ENCODE peak calls at places on chromosomes 1 and 21, in six cellular contexts. Q is ELR; D is pancreas; N is OCI-M1; X is NCI-H2081; H is stimulated activated naive CD4-positive, alpha-beta T cell treated with Interleukin-2 at 50 U/mL for 16 hours. F is an unnamed sample.

GRCh38 chr1:232428781-232429530 is 201.0 kb downstream of the SIPA1L2 start:
- DNase-seq in Q (peak; percentile 8), D (no peak), N (no peak), X (peak; percentile 35), H (no peak), F (peak; percentile 87)

GRCh38 chr1:233045591-233045990 is 95.2 kb downstream of the NTPCR start:
- DNase-seq in Q (no peak), D (no peak), N (no peak), X (no peak), H (no peak), F (peak; percentile 11)

GRCh38 chr1:155245163-155245524 is 10.1 kb downstream of the ENTREP3 start:
- DNase-seq in Q (no peak), D (no peak), N (no peak), X (no peak), H (no peak), F (peak; percentile 68)

GRCh38 chr1:234149217-234149616 is 224.0 kb upstream of the COA6 start:
- DNase-seq in Q (peak; percentile 88), D (no peak), N (no peak), X (no peak), H (no peak), F (no peak)

GRCh38 chr1:150134537-150134936 is 15.2 kb upstream of the PLEKHO1 start:
- DNase-seq in Q (no peak), D (no peak), N (no peak), X (no peak), H (no peak), F (no peak)

GRCh38 chr1:211830055-211830329 is 571 bp downstream of the LPGAT1 start:
- DNase-seq in Q (peak; percentile 42), D (no peak), N (no peak), X (no peak), H (peak; percentile 15), F (no peak)

GRCh38 chr21:44618909-44619308 is 7.0 kb downstream of the KRTAP10-8 start:
- DNase-seq in Q (no peak), D (no peak), N (no peak), X (no peak), H (peak; percentile 55), F (no peak)

GRCh38 chr1:174160109-174160473 is 771 bp downstream of the RABGAP1L start:
- DNase-seq in Q (peak; percentile 70), D (peak; percentile 47), N (peak; percentile 77), X (no peak), H (peak; percentile 41), F (peak; percentile 40)

GRCh38 chr1:119347858-119348257 is 20.7 kb upstream of the HAO2 start:
- DNase-seq in Q (peak; percentile 75), D (no peak), N (no peak), X (no peak), H (no peak), F (peak; percentile 10)

GRCh38 chr1:40394456-40395172 is 21.1 kb downstream of the SMAP2 start:
- DNase-seq in Q (peak; percentile 76), D (no peak), N (peak; percentile 44), X (no peak), H (no peak), F (peak; percentile 77)

GRCh38 chr21:45412909-45413581 is 8.1 kb downstream of the COL18A1 start:
- DNase-seq in Q (no peak), D (no peak), N (no peak), X (no peak), H (no peak), F (no peak)

GRCh38 chr1:155166373-155167165 is 6.5 kb downstream of the KRTCAP2 start:
- DNase-seq in Q (no peak), D (no peak), N (no peak), X (peak; percentile 24), H (no peak), F (no peak)

GRCh38 chr21:45291613-45292398 is 4.1 kb upstream of the POFUT2 start:
- DNase-seq in Q (no peak), D (no peak), N (no peak), X (no peak), H (no peak), F (no peak)

GRCh38 chr21:37983336-37984095 is 67.3 kb upstream of the KCNJ6 start:
- DNase-seq in Q (peak; percentile 94), D (no peak), N (no peak), X (no peak), H (no peak), F (peak; percentile 10)

GRCh38 chr1:3138623-3139151 is 69.7 kb downstream of the PRDM16 start:
- DNase-seq in Q (no peak), D (no peak), N (no peak), X (no peak), H (no peak), F (no peak)

GRCh38 chr1:152427458-152427857 is 13.4 kb upstream of the CRNN start:
- DNase-seq in Q (no peak), D (no peak), N (no peak), X (no peak), H (no peak), F (no peak)

GRCh38 chr1:243213045-243213787 is 41.9 kb downstream of the CEP170 start:
- DNase-seq in Q (peak; percentile 74), D (no peak), N (peak; percentile 81), X (no peak), H (no peak), F (peak; percentile 79)

GRCh38 chr1:206955476-206956312 is 9.4 kb upstream of the PIGR start:
- DNase-seq in Q (no peak), D (no peak), N (peak; percentile 61), X (no peak), H (no peak), F (no peak)

GRCh38 chr21:36722370-36723368 is 23.8 kb downstream of the SIM2 start:
- DNase-seq in Q (no peak), D (no peak), N (no peak), X (no peak), H (no peak), F (no peak)

GRCh38 chr21:44006017-44006624 is 6.0 kb upstream of the TRAPPC10 start:
- DNase-seq in Q (peak; percentile 86), D (no peak), N (peak; percentile 30), X (no peak), H (no peak), F (peak; percentile 95)

GRCh38 chr1:6890686-6891085 is 105.4 kb downstream of the CAMTA1 start:
- DNase-seq in Q (no peak), D (no peak), N (no peak), X (no peak), H (no peak), F (no peak)

GRCh38 chr1:29529677-29530278 is 293.5 kb downstream of the PTPRU start:
- DNase-seq in Q (no peak), D (no peak), N (no peak), X (no peak), H (no peak), F (no peak)

GRCh38 chr1:233327938-233328660 is 575 bp downstream of the MAP3K21 start:
- DNase-seq in Q (peak; percentile 17), D (peak; percentile 40), N (no peak), X (peak; percentile 26), H (peak; percentile 15), F (peak; percentile 15)

GRCh38 chr1:30375156-30375555 is 348.2 kb downstream of the MATN1 start:
- DNase-seq in Q (no peak), D (no peak), N (no peak), X (no peak), H (no peak), F (no peak)

GRCh38 chr1:26112407-26112775 is 767 bp downstream of the PDIK1L start:
- DNase-seq in Q (peak; percentile 32), D (no peak), N (peak; percentile 63), X (peak; percentile 44), H (peak; percentile 4), F (no peak)

GRCh38 chr1:229536982-229537381 is 21.5 kb downstream of the ABCB10 start:
- DNase-seq in Q (no peak), D (no peak), N (no peak), X (no peak), H (no peak), F (no peak)

GRCh38 chr1:42750041-42750440 is 10.0 kb upstream of the CLDN19 start:
- DNase-seq in Q (no peak), D (no peak), N (no peak), X (no peak), H (no peak), F (no peak)

GRCh38 chr1:76247261-76247852 is 172.8 kb downstream of the ST6GALNAC3 start:
- DNase-seq in Q (no peak), D (no peak), N (peak; percentile 82), X (no peak), H (no peak), F (no peak)

GRCh38 chr21:44712203-44713028 is 1.0 kb upstream of the TSPEAR start:
- DNase-seq in Q (no peak), D (no peak), N (no peak), X (no peak), H (no peak), F (no peak)

GRCh38 chr1:26960625-26960966 is 328 bp upstream of the KDF1 start:
- DNase-seq in Q (no peak), D (no peak), N (no peak), X (no peak), H (no peak), F (no peak)

GRCh38 chr1:195898924-195899323 is 709.3 kb downstream of the KCNT2 start:
- DNase-seq in Q (no peak), D (no peak), N (peak; percentile 97), X (no peak), H (no peak), F (no peak)

GRCh38 chr1:114833421-114833820 is 21.2 kb upstream of the SYCP1 start:
- DNase-seq in Q (peak; percentile 66), D (no peak), N (no peak), X (no peak), H (no peak), F (no peak)

GRCh38 chr1:13228343-13228781 is 2.4 kb upstream of the PRAMEF18 start:
- DNase-seq in Q (peak; percentile 4), D (no peak), N (peak; percentile 40), X (no peak), H (peak; percentile 6), F (no peak)

GRCh38 chr1:203563291-203563690 is 63.3 kb upstream of the ATP2B4 start:
- DNase-seq in Q (no peak), D (no peak), N (no peak), X (no peak), H (no peak), F (no peak)

GRCh38 chr1:87167855-87168630 is 160.6 kb upstream of the LMO4 start:
- DNase-seq in Q (peak; percentile 16), D (no peak), N (no peak), X (no peak), H (no peak), F (no peak)

GRCh38 chr1:10730985-10731384 is 65.5 kb downstream of the CASZ1 start:
- DNase-seq in Q (peak; percentile 80), D (no peak), N (no peak), X (no peak), H (no peak), F (peak; percentile 94)

GRCh38 chr1:119885903-119886783 is 10.2 kb downstream of the ADAM30 start:
- DNase-seq in Q (peak; percentile 63), D (peak; percentile 49), N (peak; percentile 79), X (peak; percentile 21), H (peak; percentile 23), F (peak; percentile 52)

F was measured in iris pigment epithelial cell.